ENCODE peak calls at places on chromosomes 7 and 10, in ten cellular contexts. One of them, this sample, is unnamed.

GRCh38 chr10:113273151-113273876 is 279.5 kb upstream of the HABP2 start:
- DNase-seq in suprapubic skin: no peak
- DNase-seq in tibial nerve: peak
- DNase-seq in MM.1S: no peak
- DNase-seq in IMR-90: no peak
- DNase-seq in A549: no peak
- DNase-seq in mammary epithelial cell: no peak
- DNase-seq in thoracic aorta: no peak
- DNase-seq in spleen: peak
- DNase-seq in HCT116: no peak
- DNase-seq in this sample: no peak

GRCh38 chr10:113222207-113222606 is 272.2 kb downstream of the TCF7L2 start:
- DNase-seq in tibial nerve: no peak
- DNase-seq in thoracic aorta: no peak
- DNase-seq in spleen: no peak
- DNase-seq in HCT116: no peak
- DNase-seq in MM.1S: no peak
- DNase-seq in suprapubic skin: no peak
- DNase-seq in IMR-90: no peak
- DNase-seq in A549: no peak
- DNase-seq in mammary epithelial cell: no peak
- DNase-seq in this sample: no peak

GRCh38 chr7:84264341-84264740 is 69.8 kb upstream of the SEMA3A start:
- DNase-seq in thoracic aorta: no peak
- DNase-seq in suprapubic skin: no peak
- DNase-seq in tibial nerve: no peak
- DNase-seq in HCT116: no peak
- DNase-seq in A549: no peak
- DNase-seq in IMR-90: no peak
- DNase-seq in MM.1S: no peak
- DNase-seq in mammary epithelial cell: peak
- DNase-seq in spleen: no peak
- DNase-seq in this sample: no peak

GRCh38 chr10:76491216-76491615 is 1059.8 kb downstream of the LRMDA start:
- DNase-seq in A549: no peak
- DNase-seq in tibial nerve: no peak
- DNase-seq in IMR-90: no peak
- DNase-seq in HCT116: no peak
- DNase-seq in thoracic aorta: no peak
- DNase-seq in MM.1S: no peak
- DNase-seq in mammary epithelial cell: peak
- DNase-seq in spleen: no peak
- DNase-seq in suprapubic skin: no peak
- DNase-seq in this sample: no peak

GRCh38 chr10:9342865-9343450 is 1288.5 kb downstream of the GATA3 start:
- DNase-seq in MM.1S: peak
- DNase-seq in mammary epithelial cell: peak
- DNase-seq in thoracic aorta: no peak
- DNase-seq in A549: no peak
- DNase-seq in suprapubic skin: no peak
- DNase-seq in spleen: no peak
- DNase-seq in HCT116: no peak
- DNase-seq in tibial nerve: no peak
- DNase-seq in IMR-90: peak
- DNase-seq in this sample: no peak

GRCh38 chr7:75565129-75565528 is 73.0 kb downstream of the SPDYE5 start:
- DNase-seq in MM.1S: no peak
- DNase-seq in mammary epithelial cell: peak
- DNase-seq in spleen: no peak
- DNase-seq in suprapubic skin: no peak
- DNase-seq in A549: no peak
- DNase-seq in thoracic aorta: no peak
- DNase-seq in HCT116: no peak
- DNase-seq in tibial nerve: peak
- DNase-seq in IMR-90: peak
- DNase-seq in this sample: peak

GRCh38 chr10:69959911-69960310 is 92.7 kb upstream of the MACROH2A2 start:
- DNase-seq in tibial nerve: no peak
- DNase-seq in spleen: no peak
- DNase-seq in IMR-90: no peak
- DNase-seq in suprapubic skin: no peak
- DNase-seq in HCT116: no peak
- DNase-seq in MM.1S: no peak
- DNase-seq in mammary epithelial cell: no peak
- DNase-seq in A549: no peak
- DNase-seq in thoracic aorta: no peak
- DNase-seq in this sample: no peak

GRCh38 chr10:104122273-104123107 is 519 bp downstream of the SFR1 start:
- DNase-seq in thoracic aorta: no peak
- DNase-seq in mammary epithelial cell: no peak
- DNase-seq in spleen: no peak
- DNase-seq in HCT116: no peak
- DNase-seq in A549: no peak
- DNase-seq in suprapubic skin: no peak
- DNase-seq in tibial nerve: peak
- DNase-seq in MM.1S: peak
- DNase-seq in IMR-90: peak
- DNase-seq in this sample: no peak

GRCh38 chr7:157543791-157544190 is 207.0 kb downstream of the DNAJB6 start:
- DNase-seq in MM.1S: no peak
- DNase-seq in A549: no peak
- DNase-seq in HCT116: no peak
- DNase-seq in spleen: peak
- DNase-seq in mammary epithelial cell: no peak
- DNase-seq in tibial nerve: no peak
- DNase-seq in thoracic aorta: no peak
- DNase-seq in suprapubic skin: peak
- DNase-seq in IMR-90: no peak
- DNase-seq in this sample: no peak

GRCh38 chr7:129970816-129971215 is 18.1 kb upstream of the UBE2H start:
- DNase-seq in MM.1S: no peak
- DNase-seq in suprapubic skin: no peak
- DNase-seq in A549: no peak
- DNase-seq in tibial nerve: no peak
- DNase-seq in spleen: peak
- DNase-seq in IMR-90: no peak
- DNase-seq in HCT116: no peak
- DNase-seq in mammary epithelial cell: no peak
- DNase-seq in thoracic aorta: no peak
- DNase-seq in this sample: no peak

GRCh38 chr7:22488643-22489462 is 11.1 kb downstream of the STEAP1B start:
- DNase-seq in IMR-90: peak
- DNase-seq in thoracic aorta: no peak
- DNase-seq in mammary epithelial cell: peak
- DNase-seq in tibial nerve: peak
- DNase-seq in suprapubic skin: no peak
- DNase-seq in spleen: no peak
- DNase-seq in HCT116: peak
- DNase-seq in MM.1S: peak
- DNase-seq in A549: peak
- DNase-seq in this sample: peak

GRCh38 chr10:14192746-14193145 is 138.0 kb downstream of the FRMD4A start:
- DNase-seq in thoracic aorta: no peak
- DNase-seq in tibial nerve: no peak
- DNase-seq in mammary epithelial cell: no peak
- DNase-seq in spleen: no peak
- DNase-seq in MM.1S: no peak
- DNase-seq in IMR-90: no peak
- DNase-seq in A549: no peak
- DNase-seq in HCT116: no peak
- DNase-seq in suprapubic skin: no peak
- DNase-seq in this sample: no peak

DNA sequence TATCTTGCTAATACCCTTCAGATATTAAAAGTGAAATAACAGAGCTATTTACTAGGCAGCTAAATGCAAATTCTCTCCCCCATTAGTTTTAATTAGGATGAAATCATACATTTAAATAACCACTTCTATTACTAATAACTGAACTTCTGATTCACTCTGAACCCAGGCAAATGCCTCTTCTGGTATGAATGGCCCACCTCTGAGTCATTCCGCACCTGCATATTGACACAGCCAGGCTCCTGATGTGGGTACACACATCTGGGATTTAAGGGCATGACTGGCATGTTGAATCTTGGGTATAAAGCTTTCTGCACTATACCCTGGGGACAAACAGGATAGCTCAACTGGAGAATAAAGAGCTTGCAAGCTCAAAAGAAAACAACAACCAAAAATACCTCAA is 140.9 kb downstream of the AUTS2 start:
- DNase-seq in mammary epithelial cell: no peak
- DNase-seq in IMR-90: no peak
- DNase-seq in MM.1S: no peak
- DNase-seq in spleen: no peak
- DNase-seq in suprapubic skin: no peak
- DNase-seq in A549: no peak
- DNase-seq in thoracic aorta: no peak
- DNase-seq in HCT116: no peak
- DNase-seq in tibial nerve: no peak
- DNase-seq in this sample: no peak
- H3K27ac ChIP-seq in mammary epithelial cell: no peak
- H3K27ac ChIP-seq in IMR-90: no peak
- H3K27ac ChIP-seq in MM.1S: no peak
- H3K27ac ChIP-seq in spleen: no peak
- H3K27ac ChIP-seq in suprapubic skin: no peak
- H3K27ac ChIP-seq in A549: no peak
- H3K27ac ChIP-seq in thoracic aorta: no peak
- H3K27ac ChIP-seq in HCT116: no peak
- H3K27ac ChIP-seq in tibial nerve: no peak
- H3K27ac ChIP-seq in this sample: no peak

GRCh38 chr10:28533315-28533564 is 322 bp downstream of the WAC start:
- DNase-seq in MM.1S: no peak
- DNase-seq in IMR-90: no peak
- DNase-seq in suprapubic skin: no peak
- DNase-seq in spleen: no peak
- DNase-seq in mammary epithelial cell: no peak
- DNase-seq in A549: no peak
- DNase-seq in HCT116: no peak
- DNase-seq in thoracic aorta: no peak
- DNase-seq in tibial nerve: no peak
- DNase-seq in this sample: no peak

GRCh38 chr10:28533571-28534304 is 820 bp downstream of the WAC start:
- DNase-seq in suprapubic skin: peak
- DNase-seq in thoracic aorta: peak
- DNase-seq in mammary epithelial cell: peak
- DNase-seq in tibial nerve: peak
- DNase-seq in IMR-90: peak
- DNase-seq in A549: peak
- DNase-seq in HCT116: no peak
- DNase-seq in spleen: peak
- DNase-seq in MM.1S: peak
- DNase-seq in this sample: peak

GRCh38 chr10:28532509-28533314 is at the start of gene WAC:
- DNase-seq in spleen: peak
- DNase-seq in mammary epithelial cell: peak
- DNase-seq in IMR-90: peak
- DNase-seq in tibial nerve: peak
- DNase-seq in suprapubic skin: peak
- DNase-seq in MM.1S: peak
- DNase-seq in thoracic aorta: peak
- DNase-seq in HCT116: peak
- DNase-seq in A549: peak
- DNase-seq in this sample: peak

GRCh38 chr10:28532223-28532508 is 752 bp upstream of the WAC start:
- DNase-seq in A549: peak
- DNase-seq in spleen: no peak
- DNase-seq in IMR-90: no peak
- DNase-seq in thoracic aorta: no peak
- DNase-seq in tibial nerve: peak
- DNase-seq in mammary epithelial cell: no peak
- DNase-seq in suprapubic skin: no peak
- DNase-seq in HCT116: no peak
- DNase-seq in MM.1S: no peak
- DNase-seq in this sample: no peak

GRCh38 chr10:28530751-28531150 is 2.2 kb upstream of the WAC start:
- DNase-seq in thoracic aorta: no peak
- DNase-seq in A549: no peak
- DNase-seq in suprapubic skin: no peak
- DNase-seq in spleen: no peak
- DNase-seq in tibial nerve: no peak
- DNase-seq in IMR-90: peak
- DNase-seq in HCT116: no peak
- DNase-seq in mammary epithelial cell: no peak
- DNase-seq in MM.1S: no peak
- DNase-seq in this sample: no peak
- H3K4me3 ChIP-seq in thoracic aorta: peak
- H3K4me3 ChIP-seq in A549: no peak
- H3K4me3 ChIP-seq in suprapubic skin: no peak
- H3K4me3 ChIP-seq in spleen: peak
- H3K4me3 ChIP-seq in tibial nerve: no peak
- H3K4me3 ChIP-seq in IMR-90: no peak
- H3K4me3 ChIP-seq in HCT116: no peak
- H3K4me3 ChIP-seq in mammary epithelial cell: no peak
- H3K4me3 ChIP-seq in MM.1S: no peak
- H3K4me3 ChIP-seq in this sample: no peak

GRCh38 chr10:6782378-6782777 is 202.3 kb upstream of the PRKCQ start:
- DNase-seq in MM.1S: no peak
- DNase-seq in IMR-90: no peak
- DNase-seq in A549: no peak
- DNase-seq in spleen: no peak
- DNase-seq in mammary epithelial cell: no peak
- DNase-seq in tibial nerve: no peak
- DNase-seq in suprapubic skin: no peak
- DNase-seq in thoracic aorta: no peak
- DNase-seq in HCT116: no peak
- DNase-seq in this sample: no peak
- TF ChIP-seq CTCF in MM.1S: no peak
- TF ChIP-seq CTCF in IMR-90: no peak
- TF ChIP-seq CTCF in A549: no peak
- TF ChIP-seq CTCF in spleen: no peak
- TF ChIP-seq CTCF in mammary epithelial cell: no peak
- TF ChIP-seq CTCF in tibial nerve: no peak
- TF ChIP-seq CTCF in suprapubic skin: no peak
- TF ChIP-seq CTCF in thoracic aorta: no peak
- TF ChIP-seq CTCF in HCT116: no peak
- TF ChIP-seq CTCF in this sample: no peak

DNA sequence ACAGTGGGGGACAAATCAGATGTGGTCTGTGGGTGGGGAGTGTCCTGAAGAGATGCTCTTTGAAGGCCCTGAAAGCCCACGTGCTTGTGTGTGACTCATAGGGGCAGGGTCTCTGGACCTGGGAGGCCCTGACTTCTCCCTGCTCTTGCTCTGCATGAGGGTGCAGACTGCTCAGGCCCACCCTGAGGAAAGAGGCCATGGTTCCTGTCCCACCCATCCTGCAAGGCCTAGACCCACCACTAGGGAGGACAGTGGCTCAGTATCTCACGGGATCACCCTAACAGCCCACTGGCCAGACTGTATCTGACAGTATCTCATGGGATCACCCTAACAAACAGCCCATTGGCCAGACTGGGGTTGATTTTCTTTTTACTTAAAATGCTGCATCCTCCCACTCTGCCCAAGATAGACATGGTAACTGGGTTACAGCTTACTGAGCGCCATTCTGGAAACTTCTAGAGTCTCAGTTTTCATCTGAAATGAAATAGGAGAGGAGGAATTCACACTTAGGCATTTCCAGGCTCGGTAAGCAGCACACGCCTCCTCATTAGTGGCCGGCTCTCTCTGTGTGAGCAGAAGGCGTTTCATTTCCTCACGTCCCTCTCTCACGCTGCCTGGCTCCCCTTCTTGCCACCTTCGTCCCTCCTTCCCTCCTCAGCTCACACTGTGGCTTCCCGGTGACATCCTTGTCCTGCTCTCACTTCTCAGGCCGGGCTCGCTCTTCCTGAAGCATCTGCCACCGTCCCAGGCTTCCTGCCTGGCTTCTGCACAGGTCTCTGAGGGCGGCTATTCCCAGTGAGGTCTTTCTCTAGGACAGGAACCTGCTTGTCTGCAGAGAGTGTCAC is 242.6 kb downstream of the GLRX3 start:
- DNase-seq in A549: no peak
- DNase-seq in tibial nerve: no peak
- DNase-seq in mammary epithelial cell: no peak
- DNase-seq in spleen: no peak
- DNase-seq in MM.1S: no peak
- DNase-seq in HCT116: no peak
- DNase-seq in thoracic aorta: no peak
- DNase-seq in IMR-90: no peak
- DNase-seq in suprapubic skin: peak
- DNase-seq in this sample: no peak
- H3K27ac ChIP-seq in A549: no peak
- H3K27ac ChIP-seq in tibial nerve: no peak
- H3K27ac ChIP-seq in mammary epithelial cell: no peak
- H3K27ac ChIP-seq in spleen: no peak
- H3K27ac ChIP-seq in MM.1S: no peak
- H3K27ac ChIP-seq in HCT116: no peak
- H3K27ac ChIP-seq in thoracic aorta: no peak
- H3K27ac ChIP-seq in IMR-90: no peak
- H3K27ac ChIP-seq in suprapubic skin: no peak
- H3K27ac ChIP-seq in this sample: no peak